ENCODE peak calls at places on chromosomes 16 and 17, in four cellular contexts. P is mammary epithelial cell, G is stromal cell of bone marrow, O is head of caudate nucleus. W is an unnamed sample.
A peak's percentile ranks its signal among the peaks of the same experiment; 100 is the strongest.

GRCh38 chr16:30951785-30952184 is 2.9 kb downstream of the ORAI3 start:
- DNase-seq in P (no peak), G (peak; percentile 73), O (no peak), W (no peak)

GRCh38 chr17:45320349-45320930 is 3.6 kb upstream of the MAP3K14 start:
- DNase-seq in P (peak; percentile 76), G (no peak), O (no peak), W (peak; percentile 75)

GRCh38 chr16:89344314-89344828 is 126.9 kb downstream of the ZNF778 start:
- DNase-seq in P (no peak), G (no peak), O (no peak), W (no peak)

GRCh38 chr17:36816889-36817288 is 120.4 kb upstream of the LHX1 start:
- DNase-seq in P (no peak), G (no peak), O (no peak), W (no peak)

GRCh38 chr17:13337171-13337570 is 264.6 kb downstream of the HS3ST3A1 start:
- DNase-seq in P (no peak), G (no peak), O (no peak), W (no peak)

GRCh38 chr16:58087209-58087913 is 41.8 kb downstream of the CFAP20 start:
- DNase-seq in P (no peak), G (no peak), O (no peak), W (no peak)

GRCh38 chr17:75011788-75012319 is 616 bp upstream of the MRPL58 start:
- DNase-seq in P (no peak), G (peak; percentile 51), O (peak; percentile 79), W (no peak)

GRCh38 chr16:1488054-1488601 is 616 bp downstream of the PTX4 start:
- DNase-seq in P (no peak), G (no peak), O (no peak), W (no peak)

GRCh38 chr17:27293359-27293897 is 486 bp upstream of the WSB1 start:
- DNase-seq in P (no peak), G (no peak), O (peak; percentile 32), W (no peak)

GRCh38 chr17:35088647-35088910 is 25.1 kb upstream of the RFFL start:
- DNase-seq in P (no peak), G (no peak), O (no peak), W (no peak)

GRCh38 chr16:88956546-88957455 is 20.2 kb downstream of the CBFA2T3 start:
- DNase-seq in P (no peak), G (no peak), O (no peak), W (no peak)

GRCh38 chr17:76458580-76459490 is 5.9 kb upstream of the UBE2O start:
- DNase-seq in P (peak; percentile 56), G (no peak), O (no peak), W (peak; percentile 78)

GRCh38 chr16:89187337-89188063 is 12.8 kb downstream of the SLC22A31 start:
- DNase-seq in P (no peak), G (no peak), O (no peak), W (no peak)

GRCh38 chr17:55693244-55694216 is 29.1 kb downstream of the TMEM100 start:
- DNase-seq in P (no peak), G (peak; percentile 77), O (no peak), W (no peak)

GRCh38 chr17:17641621-17642409 is 39.4 kb upstream of the RAI1 start:
- DNase-seq in P (peak; percentile 54), G (peak; percentile 59), O (peak; percentile 90), W (peak; percentile 70)

GRCh38 chr16:56551796-56552738 is 12.8 kb upstream of the MT4 start:
- DNase-seq in P (no peak), G (no peak), O (peak; percentile 86), W (no peak)

GRCh38 chr17:14590458-14591250 is 289.8 kb downstream of the HS3ST3B1 start:
- DNase-seq in P (no peak), G (no peak), O (no peak), W (no peak)

GRCh38 chr17:6671431-6671830 is 19.9 kb downstream of the C17orf100 start:
- DNase-seq in P (no peak), G (no peak), O (no peak), W (no peak)

GRCh38 chr17:76385892-76386786 is 1.7 kb downstream of the SPHK1 start:
- DNase-seq in P (peak; percentile 74), G (peak; percentile 75), O (peak; percentile 72), W (peak; percentile 98)

GRCh38 chr16:46883353-46883689 is 841 bp upstream of the GPT2 start:
- DNase-seq in P (no peak), G (no peak), O (peak; percentile 55), W (no peak)

GRCh38 chr17:72588961-72589360 is 468.1 kb downstream of the SOX9 start:
- DNase-seq in P (peak; percentile 97), G (no peak), O (peak; percentile 85), W (peak; percentile 71)

GRCh38 chr17:40602445-40603443 is 37.5 kb upstream of the CCR7 start:
- DNase-seq in P (no peak), G (no peak), O (no peak), W (no peak)

GRCh38 chr16:66298006-66298405 is 68.5 kb upstream of the CDH5 start:
- DNase-seq in P (no peak), G (no peak), O (no peak), W (no peak)

GRCh38 chr16:2745961-2746360 is 6.5 kb upstream of the SRRM2 start:
- DNase-seq in P (no peak), G (no peak), O (peak; percentile 74), W (no peak)

W was measured in A549.